ENCODE peak calls at places on chromosomes 13 and 19, in five cellular contexts. One of them, this sample, is unnamed. For H3K4me1 and H3K36me3, the result is how much of the 10 kb centered on the place peaks cover.

GRCh38 chr19:16381756-16382401 is 57.3 kb downstream of the KLF2 start:
- DNase-seq in Peyer's patch: no peak
- DNase-seq in left lung: no peak
- DNase-seq in fibroblast of lung: peak
- DNase-seq in heart right ventricle: peak
- DNase-seq in this sample: peak

GRCh38 chr13:82224806-82225205 is 1657.5 kb downstream of the SLITRK1 start:
- DNase-seq in Peyer's patch: no peak
- DNase-seq in left lung: no peak
- DNase-seq in fibroblast of lung: no peak
- DNase-seq in heart right ventricle: no peak
- DNase-seq in this sample: no peak

GRCh38 chr19:15790096-15790495 is 2.6 kb downstream of the OR10H5 start:
- DNase-seq in Peyer's patch: no peak
- DNase-seq in left lung: no peak
- DNase-seq in fibroblast of lung: no peak
- DNase-seq in heart right ventricle: no peak
- DNase-seq in this sample: no peak

GRCh38 chr13:23634897-23635296 is 64.7 kb downstream of the TNFRSF19 start:
- DNase-seq in Peyer's patch: no peak
- DNase-seq in left lung: no peak
- DNase-seq in fibroblast of lung: no peak
- DNase-seq in heart right ventricle: no peak
- DNase-seq in this sample: no peak

GRCh38 chr19:29507081-29507860 is 18.5 kb upstream of the VSTM2B start:
- DNase-seq in Peyer's patch: no peak
- DNase-seq in left lung: peak
- DNase-seq in fibroblast of lung: no peak
- DNase-seq in heart right ventricle: no peak
- DNase-seq in this sample: no peak

GRCh38 chr13:25330541-25330940 is 29.1 kb downstream of the NUP58 start:
- DNase-seq in Peyer's patch: no peak
- DNase-seq in left lung: no peak
- DNase-seq in fibroblast of lung: peak
- DNase-seq in heart right ventricle: no peak
- DNase-seq in this sample: no peak

GRCh38 chr19:1944088-1944915 is 3.3 kb downstream of the CSNK1G2 start:
- DNase-seq in Peyer's patch: no peak
- DNase-seq in left lung: peak
- DNase-seq in fibroblast of lung: no peak
- DNase-seq in heart right ventricle: no peak
- DNase-seq in this sample: no peak

GRCh38 chr13:110554946-110555345 is 6.6 kb downstream of the RAB20 start:
- DNase-seq in Peyer's patch: no peak
- DNase-seq in left lung: no peak
- DNase-seq in fibroblast of lung: no peak
- DNase-seq in heart right ventricle: no peak
- DNase-seq in this sample: no peak

GRCh38 chr19:11673608-11674041 is 65.1 kb downstream of the ZNF823 start:
- DNase-seq in Peyer's patch: no peak
- DNase-seq in left lung: no peak
- DNase-seq in fibroblast of lung: peak
- DNase-seq in heart right ventricle: peak
- DNase-seq in this sample: peak

GRCh38 chr19:41399525-41399924 is 1.9 kb downstream of the BCKDHA start:
- DNase-seq in Peyer's patch: no peak
- DNase-seq in left lung: no peak
- DNase-seq in fibroblast of lung: no peak
- DNase-seq in heart right ventricle: no peak
- DNase-seq in this sample: no peak

GRCh38 chr13:101988140-101988539 is 413.7 kb downstream of the FGF14 start:
- DNase-seq in Peyer's patch: no peak
- DNase-seq in left lung: no peak
- DNase-seq in fibroblast of lung: no peak
- DNase-seq in heart right ventricle: no peak
- DNase-seq in this sample: no peak

GRCh38 chr13:40993119-40993518 is 26.0 kb downstream of the ELF1 start:
- DNase-seq in Peyer's patch: no peak
- DNase-seq in left lung: no peak
- DNase-seq in fibroblast of lung: no peak
- DNase-seq in heart right ventricle: no peak
- DNase-seq in this sample: no peak

GRCh38 chr13:73287871-73288270 is 229.1 kb downstream of the KLF5 start:
- DNase-seq in Peyer's patch: no peak
- DNase-seq in left lung: no peak
- DNase-seq in fibroblast of lung: no peak
- DNase-seq in heart right ventricle: no peak
- DNase-seq in this sample: no peak

GRCh38 chr19:33785795-33786194 is 10.9 kb upstream of the KCTD15 start:
- DNase-seq in Peyer's patch: no peak
- DNase-seq in left lung: no peak
- DNase-seq in fibroblast of lung: peak
- DNase-seq in heart right ventricle: no peak
- DNase-seq in this sample: no peak

GRCh38 chr19:51701468-51702100 is 8.5 kb downstream of the SPACA6 start:
- DNase-seq in Peyer's patch: no peak
- DNase-seq in left lung: no peak
- DNase-seq in fibroblast of lung: no peak
- DNase-seq in heart right ventricle: no peak
- DNase-seq in this sample: no peak

GRCh38 chr13:51534075-51534817 is 50.0 kb upstream of the WDFY2 start:
- DNase-seq in Peyer's patch: peak
- DNase-seq in left lung: peak
- DNase-seq in fibroblast of lung: no peak
- DNase-seq in heart right ventricle: peak
- DNase-seq in this sample: no peak

GRCh38 chr19:41249707-41250423 is 14.3 kb upstream of the HNRNPUL1 start:
- DNase-seq in Peyer's patch: no peak
- DNase-seq in left lung: no peak
- DNase-seq in fibroblast of lung: no peak
- DNase-seq in heart right ventricle: no peak
- DNase-seq in this sample: no peak

GRCh38 chr19:29812080-29812880 is 489 bp downstream of the CCNE1 start:
- DNase-seq in Peyer's patch: no peak
- DNase-seq in left lung: peak
- DNase-seq in fibroblast of lung: no peak
- DNase-seq in heart right ventricle: no peak
- DNase-seq in this sample: peak

GRCh38 chr19:10701955-10702307 is 692 bp downstream of the QTRT1 start:
- DNase-seq in Peyer's patch: peak
- DNase-seq in left lung: no peak
- DNase-seq in fibroblast of lung: no peak
- DNase-seq in heart right ventricle: no peak
- DNase-seq in this sample: no peak

GRCh38 chr13:98466634-98467236 is 110.2 kb downstream of the STK24 start:
- DNase-seq in Peyer's patch: peak
- DNase-seq in left lung: no peak
- DNase-seq in fibroblast of lung: peak
- DNase-seq in heart right ventricle: no peak
- DNase-seq in this sample: no peak

GRCh38 chr19:13881231-13881691 is 4.3 kb downstream of the NANOS3 start:
- DNase-seq in Peyer's patch: peak
- DNase-seq in left lung: no peak
- DNase-seq in fibroblast of lung: no peak
- DNase-seq in heart right ventricle: no peak
- DNase-seq in this sample: no peak

GRCh38 chr19:14450168-14450874 is 17.2 kb downstream of the PKN1 start:
- DNase-seq in Peyer's patch: no peak
- DNase-seq in left lung: peak
- DNase-seq in fibroblast of lung: no peak
- DNase-seq in heart right ventricle: no peak
- DNase-seq in this sample: no peak

GRCh38 chr19:42282036-42282762 is 13.1 kb downstream of the CIC start:
- DNase-seq in Peyer's patch: no peak
- DNase-seq in left lung: no peak
- DNase-seq in fibroblast of lung: peak
- DNase-seq in heart right ventricle: peak
- DNase-seq in this sample: no peak

GRCh38 chr13:99811067-99811715 is 160.4 kb downstream of the ZIC5 start:
- DNase-seq in Peyer's patch: no peak
- DNase-seq in left lung: no peak
- DNase-seq in fibroblast of lung: no peak
- DNase-seq in heart right ventricle: no peak
- DNase-seq in this sample: no peak

GRCh38 chr19:1650627-1651009 is 1.8 kb downstream of the TCF3 start:
- DNase-seq in Peyer's patch: peak
- DNase-seq in left lung: peak
- DNase-seq in fibroblast of lung: peak
- DNase-seq in heart right ventricle: no peak
- DNase-seq in this sample: peak

GRCh38 chr13:97139704-97140103 is 82.4 kb upstream of the MBNL2 start:
- DNase-seq in Peyer's patch: no peak
- DNase-seq in left lung: no peak
- DNase-seq in fibroblast of lung: no peak
- DNase-seq in heart right ventricle: no peak
- DNase-seq in this sample: no peak

GRCh38 chr13:59086147-59086546 is 1077.6 kb downstream of the DIAPH3 start:
- DNase-seq in Peyer's patch: no peak
- DNase-seq in left lung: no peak
- DNase-seq in fibroblast of lung: peak
- DNase-seq in heart right ventricle: no peak
- DNase-seq in this sample: no peak

GRCh38 chr13:74641586-74641985 is 507.4 kb upstream of the KLF12 start:
- DNase-seq in Peyer's patch: no peak
- DNase-seq in left lung: no peak
- DNase-seq in fibroblast of lung: peak
- DNase-seq in heart right ventricle: no peak
- DNase-seq in this sample: no peak

GRCh38 chr13:71613347-71613746 is 253.7 kb downstream of the DACH1 start:
- DNase-seq in Peyer's patch: no peak
- DNase-seq in left lung: no peak
- DNase-seq in fibroblast of lung: no peak
- DNase-seq in heart right ventricle: no peak
- DNase-seq in this sample: no peak

GRCh38 chr19:49997709-49998108 is 27.5 kb downstream of the VRK3 start:
- DNase-seq in Peyer's patch: no peak
- DNase-seq in left lung: no peak
- DNase-seq in fibroblast of lung: peak
- DNase-seq in heart right ventricle: no peak
- DNase-seq in this sample: no peak

DNA sequence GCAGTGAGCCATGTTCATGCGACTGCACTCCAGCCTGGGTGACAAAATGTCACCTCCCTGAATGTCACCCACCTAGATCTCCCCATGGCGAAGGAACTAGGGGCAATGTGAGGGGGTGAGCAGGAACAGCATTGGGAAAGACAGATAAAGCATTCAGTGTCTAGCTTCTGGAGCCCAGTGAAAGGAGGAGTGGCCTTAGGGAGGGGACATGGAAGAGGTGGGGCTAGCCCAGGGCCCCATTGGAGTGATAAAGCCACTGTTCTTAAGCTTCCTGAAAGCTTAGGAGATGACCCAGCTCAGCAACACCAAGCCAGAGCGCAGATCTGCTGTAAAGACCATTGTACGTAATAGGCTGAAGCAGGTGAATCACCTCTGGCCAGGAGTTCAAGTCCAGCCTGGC is 13.0 kb upstream of the KCNN1 start:
- DNase-seq in Peyer's patch: no peak
- DNase-seq in left lung: no peak
- DNase-seq in fibroblast of lung: no peak
- DNase-seq in heart right ventricle: no peak
- DNase-seq in this sample: no peak
- H3K4me1 ChIP-seq in Peyer's patch: under half
- H3K4me1 ChIP-seq in left lung: under half
- H3K4me1 ChIP-seq in fibroblast of lung: under half
- H3K4me1 ChIP-seq in heart right ventricle: under half
- H3K4me1 ChIP-seq in this sample: under half

GRCh38 chr13:113514844-113515243 is 24.3 kb upstream of the DCUN1D2 start:
- DNase-seq in Peyer's patch: no peak
- DNase-seq in left lung: no peak
- DNase-seq in fibroblast of lung: no peak
- DNase-seq in heart right ventricle: no peak
- DNase-seq in this sample: no peak

GRCh38 chr13:113510871-113511270 is 20.4 kb upstream of the DCUN1D2 start:
- DNase-seq in Peyer's patch: no peak
- DNase-seq in left lung: no peak
- DNase-seq in fibroblast of lung: no peak
- DNase-seq in heart right ventricle: no peak
- DNase-seq in this sample: no peak

GRCh38 chr13:113511361-113511760 is 20.9 kb upstream of the DCUN1D2 start:
- DNase-seq in Peyer's patch: no peak
- DNase-seq in left lung: no peak
- DNase-seq in fibroblast of lung: no peak
- DNase-seq in heart right ventricle: no peak
- DNase-seq in this sample: no peak

GRCh38 chr13:113509989-113510388 is 19.5 kb upstream of the DCUN1D2 start:
- DNase-seq in Peyer's patch: no peak
- DNase-seq in left lung: no peak
- DNase-seq in fibroblast of lung: no peak
- DNase-seq in heart right ventricle: no peak
- DNase-seq in this sample: no peak

GRCh38 chr13:113513761-113514160 is 23.2 kb upstream of the DCUN1D2 start:
- DNase-seq in Peyer's patch: no peak
- DNase-seq in left lung: no peak
- DNase-seq in fibroblast of lung: no peak
- DNase-seq in heart right ventricle: no peak
- DNase-seq in this sample: no peak
- H3K36me3 ChIP-seq in Peyer's patch: under half
- H3K36me3 ChIP-seq in left lung: half or more
- H3K36me3 ChIP-seq in fibroblast of lung: under half
- H3K36me3 ChIP-seq in heart right ventricle: under half
- H3K36me3 ChIP-seq in this sample: under half

DNA sequence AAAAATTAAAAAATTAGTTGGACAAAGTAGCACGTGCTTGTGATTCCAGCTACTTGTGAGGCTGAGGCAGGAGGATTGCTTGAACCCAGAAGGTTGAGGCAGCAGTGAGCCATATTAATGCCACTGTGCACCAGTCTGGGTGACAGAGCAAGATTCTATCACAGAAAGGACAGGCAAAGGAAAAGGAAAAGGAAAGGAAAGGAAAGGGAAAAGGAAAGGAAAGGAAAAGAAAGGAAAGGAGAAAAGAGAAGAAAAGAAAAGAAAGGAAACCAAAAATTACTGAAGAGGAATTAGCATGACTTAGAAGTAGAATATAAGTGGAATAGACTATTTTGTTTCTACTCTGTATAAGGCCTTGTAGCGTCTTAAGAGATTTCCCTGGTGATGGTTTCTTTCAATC is 122.3 kb downstream of the RBM26 start:
- DNase-seq in Peyer's patch: no peak
- DNase-seq in left lung: no peak
- DNase-seq in fibroblast of lung: no peak
- DNase-seq in heart right ventricle: no peak
- DNase-seq in this sample: no peak
- H3K4me1 ChIP-seq in Peyer's patch: under half
- H3K4me1 ChIP-seq in left lung: under half
- H3K4me1 ChIP-seq in fibroblast of lung: under half
- H3K4me1 ChIP-seq in heart right ventricle: under half
- H3K4me1 ChIP-seq in this sample: under half

GRCh38 chr19:46785980-46786235 is 2.5 kb downstream of the SLC1A5 start:
- DNase-seq in Peyer's patch: no peak
- DNase-seq in left lung: no peak
- DNase-seq in fibroblast of lung: no peak
- DNase-seq in heart right ventricle: no peak
- DNase-seq in this sample: no peak
- H3K36me3 ChIP-seq in Peyer's patch: under half
- H3K36me3 ChIP-seq in left lung: under half
- H3K36me3 ChIP-seq in fibroblast of lung: under half
- H3K36me3 ChIP-seq in heart right ventricle: under half
- H3K36me3 ChIP-seq in this sample: under half

This sample was measured in aorta.